ENCODE peak calls at places on chromosome 20, in six cellular contexts. R is Calu3, Y is PC-3, D is Panc1, S is AG04450, G is astrocyte. P is an unnamed sample.

GRCh38 chr20:58447733-58448391 is 58.8 kb downstream of the VAPB start:
- DNase-seq in S (peak), G (peak), Y (peak), R (peak), D (peak), P (peak)

GRCh38 chr20:62393266-62393665 is 6.4 kb downstream of the RPS21 start:
- DNase-seq in D (no peak), G (no peak), R (no peak), S (no peak), Y (no peak), P (no peak)

GRCh38 chr20:59703046-59703445 is 98.7 kb downstream of the PHACTR3 start:
- DNase-seq in D (no peak), Y (peak), R (no peak), G (no peak), S (no peak), P (no peak)

GRCh38 chr20:57774951-57775350 is 65.1 kb upstream of the PMEPA1 start:
- DNase-seq in S (no peak), Y (no peak), G (no peak), D (no peak), R (no peak), P (no peak)

GRCh38 chr20:20820104-20820503 is 107.7 kb upstream of the RALGAPA2 start:
- DNase-seq in G (no peak), Y (peak), R (no peak), S (no peak), D (no peak), P (peak)

GRCh38 chr20:56843817-56844216 is 214.7 kb downstream of the TFAP2C start:
- DNase-seq in Y (peak), D (no peak), R (no peak), G (no peak), S (no peak), P (no peak)

GRCh38 chr20:63896136-63896890 is 1.4 kb downstream of the DNAJC5 start:
- DNase-seq in D (no peak), G (peak), R (peak), S (no peak), Y (peak), P (peak)

GRCh38 chr20:53163486-53163885 is 191.3 kb downstream of the TSHZ2 start:
- DNase-seq in D (no peak), Y (peak), S (no peak), R (no peak), G (peak), P (no peak)

GRCh38 chr20:24840121-24840713 is 108.9 kb upstream of the CST7 start:
- DNase-seq in D (no peak), Y (no peak), G (no peak), R (no peak), S (no peak), P (no peak)

GRCh38 chr20:25274481-25274880 is 26.6 kb downstream of the PYGB start:
- DNase-seq in R (no peak), S (no peak), D (no peak), Y (no peak), G (no peak), P (no peak)

GRCh38 chr20:5947276-5947675 is 3.1 kb downstream of the TRMT6 start:
- DNase-seq in R (no peak), G (no peak), D (no peak), S (no peak), Y (peak), P (no peak)

GRCh38 chr20:19929749-19930148 is 87.4 kb upstream of the NAA20 start:
- DNase-seq in D (no peak), G (no peak), Y (no peak), S (no peak), R (no peak), P (no peak)

GRCh38 chr20:33069706-33070105 is 9.7 kb upstream of the BPIFB4 start:
- DNase-seq in S (no peak), Y (no peak), R (no peak), D (no peak), G (no peak), P (no peak)

GRCh38 chr20:13913517-13913916 is 76.9 kb downstream of the SEL1L2 start:
- DNase-seq in S (no peak), Y (no peak), G (no peak), R (no peak), D (no peak), P (no peak)

GRCh38 chr20:53795170-53795569 is 201.5 kb upstream of the ZNF217 start:
- DNase-seq in S (no peak), R (no peak), Y (peak), D (no peak), G (peak), P (no peak)

GRCh38 chr20:40970218-40970617 is 58.4 kb upstream of the TOP1 start:
- DNase-seq in D (no peak), S (no peak), Y (peak), R (no peak), G (no peak), P (no peak)

GRCh38 chr20:58891686-58892125 is 39.2 kb downstream of the GNAS start:
- DNase-seq in S (no peak), G (peak), D (no peak), Y (peak), R (no peak), P (peak)

GRCh38 chr20:35448788-35449373 is 6.5 kb upstream of the CEP250 start:
- DNase-seq in G (no peak), R (no peak), D (no peak), Y (no peak), S (no peak), P (no peak)

GRCh38 chr20:35451295-35451694 is 4.1 kb upstream of the CEP250 start:
- DNase-seq in D (no peak), R (no peak), G (no peak), Y (no peak), S (no peak), P (no peak)

GRCh38 chr20:35444226-35444625 is 6.2 kb upstream of the GDF5 start:
- DNase-seq in D (no peak), Y (no peak), S (no peak), R (no peak), G (no peak), P (no peak)

GRCh38 chr20:35446356-35447078 is 8.5 kb upstream of the GDF5 start:
- DNase-seq in R (no peak), D (no peak), Y (no peak), S (no peak), G (no peak), P (no peak)

GRCh38 chr20:35447082-35447789 is 8.2 kb upstream of the CEP250 start:
- DNase-seq in Y (peak), S (no peak), G (peak), R (peak), D (peak), P (peak)
- TF ChIP-seq CTCF in Y (peak), S (peak), G (peak), R (peak), D (peak), P (peak)

GRCh38 chr20:48350291-48350988 is 477.4 kb downstream of the PREX1 start:
- DNase-seq in S (no peak), R (no peak), G (no peak), D (no peak), Y (no peak), P (no peak)
- TF ChIP-seq CTCF in S (peak), R (peak), G (no peak), D (peak), Y (peak), P (peak)

DNA sequence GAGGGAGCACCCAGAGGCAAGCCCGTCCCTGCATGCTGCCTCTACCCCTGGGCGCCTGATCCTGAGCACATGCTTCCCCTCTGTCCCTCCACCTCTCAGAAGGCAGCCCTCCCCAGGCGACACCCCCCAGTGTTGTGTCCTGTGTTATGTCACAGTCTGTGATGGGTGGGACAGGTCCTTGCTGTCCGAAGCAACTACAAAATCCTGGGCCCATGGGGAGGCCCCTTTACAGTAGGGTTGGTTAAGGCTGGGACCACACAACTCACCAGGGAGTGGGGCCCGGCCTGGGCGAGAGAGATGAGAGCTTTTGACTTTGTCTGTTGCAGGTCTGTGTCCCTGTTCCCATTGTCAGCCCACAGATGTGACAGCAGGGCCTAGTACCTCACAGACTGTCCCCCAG is 78.0 kb downstream of the DHX35 start:
- DNase-seq in R (no peak), Y (no peak), G (no peak), D (no peak), S (no peak), P (no peak)
- TF ChIP-seq CTCF in R (no peak), Y (no peak), G (no peak), D (no peak), S (no peak), P (no peak)

GRCh38 chr20:21944227-21944626 is 238.8 kb downstream of the PAX1 start:
- DNase-seq in S (no peak), D (no peak), Y (no peak), R (no peak), G (no peak), P (no peak)
- TF ChIP-seq CTCF in S (no peak), D (no peak), Y (no peak), R (no peak), G (no peak), P (no peak)

GRCh38 chr20:36478137-36478905 is 63.0 kb upstream of the MYL9 start:
- DNase-seq in R (no peak), D (no peak), S (no peak), Y (no peak), G (no peak), P (no peak)
- TF ChIP-seq CTCF in R (no peak), D (no peak), S (no peak), Y (no peak), G (no peak), P (no peak)

P was measured in nephron progenitor cell.